ENCODE peak calls at places on chromosomes 7 and 10, in six cellular contexts. A is body of pancreas, X is AG04449, Q is Panc1, G is fibroblast of lung, K is neural progenitor cell. M is an unnamed sample.

GRCh38 chr10:114925675-114926204 is 12.3 kb upstream of the TRUB1 start:
- DNase-seq in A (no peak), G (peak), K (no peak), X (no peak), Q (no peak), M (no peak)

GRCh38 chr10:132626019-132626760 is 88.6 kb downstream of the INPP5A start:
- DNase-seq in A (peak), K (no peak), X (no peak), G (no peak), Q (no peak), M (no peak)

GRCh38 chr7:122068999-122069398 is 75.0 kb downstream of the AASS start:
- DNase-seq in X (no peak), A (no peak), G (no peak), Q (no peak), K (no peak), M (no peak)

GRCh38 chr10:30436200-30436599 is 2.2 kb downstream of the MAP3K8 start:
- DNase-seq in Q (no peak), A (no peak), K (peak), X (no peak), G (peak), M (no peak)

GRCh38 chr7:138898255-138898654 is 82.9 kb downstream of the KIAA1549 start:
- DNase-seq in X (no peak), K (no peak), Q (no peak), A (no peak), G (no peak), M (no peak)

GRCh38 chr10:111921821-111922220 is 261.7 kb downstream of the GPAM start:
- DNase-seq in X (no peak), G (no peak), Q (no peak), A (no peak), K (no peak), M (no peak)

GRCh38 chr10:119505131-119505551 is 37.4 kb downstream of the RGS10 start:
- DNase-seq in G (peak), Q (no peak), X (no peak), A (no peak), K (peak), M (no peak)

GRCh38 chr7:149496642-149497391 is 792 bp downstream of the ZNF746 start:
- DNase-seq in G (peak), K (peak), Q (no peak), X (no peak), A (peak), M (peak)

GRCh38 chr7:18352339-18353255 is 143.0 kb upstream of the HDAC9 start:
- DNase-seq in Q (peak), K (peak), X (peak), A (peak), G (peak), M (no peak)

GRCh38 chr7:101315336-101315735 is 6.3 kb downstream of the IFT22 start:
- DNase-seq in X (no peak), G (peak), A (peak), K (peak), Q (no peak), M (no peak)

GRCh38 chr7:16271990-16272665 is 149.2 kb downstream of the CRPPA start:
- DNase-seq in Q (no peak), G (no peak), X (no peak), K (no peak), A (no peak), M (no peak)

GRCh38 chr10:7233259-7233991 is 177.4 kb downstream of the SFMBT2 start:
- DNase-seq in Q (no peak), G (no peak), X (no peak), A (no peak), K (no peak), M (no peak)

GRCh38 chr7:81499262-81500116 is 270.4 kb downstream of the HGF start:
- DNase-seq in X (peak), G (peak), K (peak), Q (peak), A (no peak), M (no peak)

GRCh38 chr7:71835056-71835455 is 577.1 kb downstream of the CALN1 start:
- DNase-seq in X (peak), A (no peak), K (peak), G (no peak), Q (no peak), M (no peak)

GRCh38 chr10:101053516-101053915 is 8.3 kb upstream of the KAZALD1 start:
- DNase-seq in G (peak), K (no peak), A (no peak), X (no peak), Q (no peak), M (no peak)

GRCh38 chr10:127576011-127576410 is 26.9 kb downstream of the NPS start:
- DNase-seq in X (no peak), Q (no peak), A (no peak), G (no peak), K (no peak), M (no peak)

GRCh38 chr10:5603091-5603847 is 63.1 kb downstream of the ASB13 start:
- DNase-seq in K (no peak), X (no peak), G (no peak), A (no peak), Q (no peak), M (peak)

GRCh38 chr10:64733980-64734379 is 1212.8 kb downstream of the REEP3 start:
- DNase-seq in X (no peak), Q (peak), A (peak), K (peak), G (peak), M (no peak)

GRCh38 chr10:50988792-50989191 is 85.5 kb upstream of the PRKG1 start:
- DNase-seq in X (no peak), Q (no peak), G (peak), A (no peak), K (no peak), M (no peak)

GRCh38 chr7:108222236-108222892 is 92.2 kb upstream of the LAMB4 start:
- DNase-seq in K (no peak), A (no peak), Q (no peak), G (peak), X (peak), M (no peak)

GRCh38 chr10:58641095-58641531 is 128.4 kb downstream of the BICC1 start:
- DNase-seq in A (no peak), K (peak), X (peak), G (peak), Q (no peak), M (no peak)

GRCh38 chr7:66125052-66125694 is 10.5 kb downstream of the CRCP start:
- DNase-seq in G (no peak), A (no peak), K (no peak), Q (no peak), X (no peak), M (no peak)

GRCh38 chr10:124792998-124793352 is 1.3 kb upstream of the EEF1AKMT2 start:
- DNase-seq in A (no peak), G (no peak), Q (no peak), K (no peak), X (no peak), M (no peak)

GRCh38 chr10:4066581-4067403 is 281.8 kb upstream of the KLF6 start:
- DNase-seq in G (no peak), K (no peak), X (no peak), Q (no peak), A (no peak), M (no peak)

GRCh38 chr10:22321156-22321711 is 335 bp downstream of the BMI1 start:
- DNase-seq in K (peak), A (peak), G (peak), X (no peak), Q (no peak), M (no peak)

GRCh38 chr10:79004311-79004710 is 64.5 kb upstream of the ZMIZ1 start:
- DNase-seq in Q (no peak), G (no peak), K (no peak), X (no peak), A (no peak), M (no peak)

GRCh38 chr7:153523320-153524015 is 528.7 kb upstream of the DPP6 start:
- DNase-seq in K (no peak), A (no peak), Q (no peak), G (no peak), X (no peak), M (no peak)

GRCh38 chr10:129814681-129815646 is 149.1 kb downstream of the EBF3 start:
- DNase-seq in K (no peak), A (no peak), Q (no peak), X (no peak), G (no peak), M (no peak)

GRCh38 chr7:74215921-74216320 is 6.1 kb downstream of the LAT2 start:
- DNase-seq in A (no peak), K (no peak), G (no peak), Q (no peak), X (no peak), M (no peak)

GRCh38 chr7:139536158-139536557 is 12.7 kb downstream of the CLEC2L start:
- DNase-seq in X (no peak), A (no peak), Q (no peak), G (no peak), K (no peak), M (no peak)

GRCh38 chr7:80313716-80314115 is 179.1 kb downstream of the GNAI1 start:
- DNase-seq in K (no peak), A (no peak), Q (no peak), X (no peak), G (no peak), M (no peak)
- TF ChIP-seq CTCF in K (no peak), A (no peak), Q (no peak), X (no peak), G (no peak), M (no peak)

GRCh38 chr10:49268185-49268584 is 30.8 kb upstream of the C10orf71 start:
- DNase-seq in X (no peak), A (no peak), K (no peak), Q (no peak), G (no peak), M (no peak)
- TF ChIP-seq CTCF in X (no peak), A (no peak), K (no peak), Q (no peak), G (no peak), M (no peak)

GRCh38 chr10:90577569-90577968 is 280.3 kb downstream of the HTR7 start:
- DNase-seq in A (no peak), K (no peak), X (no peak), G (no peak), Q (no peak), M (no peak)

GRCh38 chr10:90583416-90583815 is 274.4 kb downstream of the HTR7 start:
- DNase-seq in A (no peak), Q (no peak), X (no peak), G (no peak), K (no peak), M (no peak)

GRCh38 chr10:90579602-90580242 is 278.1 kb downstream of the HTR7 start:
- DNase-seq in G (peak), Q (no peak), X (no peak), K (peak), A (no peak), M (no peak)
- TF ChIP-seq CTCF in G (peak), Q (peak), X (peak), K (peak), A (no peak), M (no peak)

GRCh38 chr10:69123306-69123746 is 652 bp upstream of the VPS26A start:
- DNase-seq in Q (peak), A (no peak), K (peak), X (no peak), G (peak), M (no peak)
- TF ChIP-seq CTCF in Q (no peak), A (no peak), K (no peak), X (no peak), G (peak), M (peak)

GRCh38 chr10:99013885-99014284 is 221.8 kb downstream of the HPSE2 start:
- DNase-seq in G (no peak), X (no peak), Q (no peak), K (no peak), A (no peak), M (peak)
- TF ChIP-seq CTCF in G (no peak), X (no peak), Q (no peak), K (no peak), A (no peak), M (no peak)

GRCh38 chr7:32164341-32164996 is 94.3 kb upstream of the PDE1C start:
- DNase-seq in A (peak), K (peak), G (peak), X (no peak), Q (no peak), M (no peak)
- TF ChIP-seq CTCF in A (peak), K (peak), G (peak), X (peak), Q (peak), M (peak)

DNA sequence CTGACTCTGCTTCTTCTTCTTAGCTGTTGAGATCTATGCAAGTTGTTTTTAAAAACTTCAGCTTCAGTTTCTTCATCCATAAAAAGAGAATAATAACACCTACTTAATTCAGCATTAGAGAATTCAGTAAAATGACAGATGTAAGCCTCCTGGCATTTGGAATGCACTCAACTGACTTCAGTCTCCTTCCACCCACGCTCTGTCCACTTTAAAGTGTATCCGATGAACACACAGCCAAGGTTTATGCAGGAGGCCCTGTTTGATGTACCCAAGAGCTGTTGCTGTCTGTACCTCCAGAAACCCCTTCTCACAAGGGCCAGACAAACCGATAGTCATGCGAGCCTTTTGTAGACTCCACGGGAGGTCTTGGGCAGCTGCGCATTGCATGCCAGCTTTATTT is 27.1 kb upstream of the SLC35B4 start:
- DNase-seq in G (no peak), Q (no peak), X (no peak), A (no peak), K (no peak), M (no peak)
- TF ChIP-seq CTCF in G (no peak), Q (no peak), X (no peak), A (no peak), K (no peak), M (no peak)

GRCh38 chr7:55212838-55213237 is 152.3 kb upstream of the LANCL2 start:
- DNase-seq in X (no peak), Q (no peak), K (no peak), A (no peak), G (no peak), M (no peak)

GRCh38 chr7:55210716-55211115 is 154.4 kb upstream of the LANCL2 start:
- DNase-seq in G (no peak), Q (no peak), A (no peak), X (no peak), K (no peak), M (no peak)

GRCh38 chr7:55211721-55212120 is 153.4 kb upstream of the LANCL2 start:
- DNase-seq in K (peak), Q (no peak), X (no peak), A (no peak), G (no peak), M (no peak)

GRCh38 chr7:55210176-55210575 is 155.0 kb upstream of the LANCL2 start:
- DNase-seq in Q (no peak), K (no peak), A (no peak), G (no peak), X (no peak), M (no peak)

GRCh38 chr7:55212176-55212575 is 153.0 kb upstream of the LANCL2 start:
- DNase-seq in A (no peak), Q (no peak), X (no peak), G (no peak), K (no peak), M (no peak)
- TF ChIP-seq CTCF in A (no peak), Q (no peak), X (no peak), G (no peak), K (no peak), M (no peak)